ENCODE peak calls at places on chromosomes 13 and 19, in four cellular contexts. I is HL-60; W is CD8-positive, alpha-beta T cell; J is OCI-LY7. A is an unnamed sample.

GRCh38 chr19:40411125-40411842 is 1.9 kb downstream of the PRX start:
- DNase-seq in W (no peak), I (no peak), J (peak), A (no peak)

GRCh38 chr19:32224371-32225244 is 120.8 kb upstream of the ZNF507 start:
- DNase-seq in W (peak), J (peak), I (peak), A (no peak)

GRCh38 chr19:50563597-50563996 is 4.6 kb downstream of the LRRC4B start:
- DNase-seq in W (no peak), I (no peak), J (no peak), A (no peak)

GRCh38 chr13:23159205-23159586 is 21.6 kb upstream of the SGCG start:
- DNase-seq in J (no peak), W (no peak), I (no peak), A (no peak)

GRCh38 chr19:8585894-8586750 is 8.9 kb upstream of the MYO1F start:
- DNase-seq in J (peak), W (peak), I (no peak), A (no peak)

GRCh38 chr19:49696865-49697264 is 5.9 kb downstream of the CPT1C start:
- DNase-seq in W (no peak), J (no peak), I (no peak), A (no peak)

GRCh38 chr19:54357381-54357780 is 7.3 kb downstream of the LAIR1 start:
- DNase-seq in W (no peak), I (no peak), J (no peak), A (no peak)

GRCh38 chr19:16736709-16737108 is 17.1 kb downstream of the NWD1 start:
- DNase-seq in I (no peak), W (no peak), J (peak), A (no peak)

GRCh38 chr13:84658881-84659661 is 776.8 kb upstream of the SLITRK1 start:
- DNase-seq in J (no peak), I (no peak), W (no peak), A (no peak)

GRCh38 chr13:101570410-101570809 is 117.9 kb downstream of the ITGBL1 start:
- DNase-seq in W (no peak), I (no peak), J (no peak), A (no peak)

GRCh38 chr19:17441241-17442135 is 7.0 kb downstream of the TMEM221 start:
- DNase-seq in I (no peak), J (peak), W (no peak), A (no peak)

GRCh38 chr19:16268676-16269319 is 55.8 kb upstream of the KLF2 start:
- DNase-seq in J (no peak), I (no peak), W (peak), A (no peak)

GRCh38 chr13:50129923-50130685 is 114.9 kb downstream of the KCNRG start:
- DNase-seq in W (peak), I (no peak), J (peak), A (no peak)

GRCh38 chr13:105144020-105144419 is 1391.4 kb downstream of the EFNB2 start:
- DNase-seq in I (no peak), J (no peak), W (no peak), A (no peak)

GRCh38 chr19:13460045-13460444 is 46.2 kb downstream of the CACNA1A start:
- DNase-seq in I (no peak), W (no peak), J (no peak), A (peak)

GRCh38 chr19:23769691-23770468 is 11.2 kb upstream of the ZNF681 start:
- DNase-seq in I (no peak), W (no peak), J (no peak), A (no peak)

GRCh38 chr13:98570929-98571372 is 6.0 kb downstream of the STK24 start:
- DNase-seq in W (peak), I (no peak), J (peak), A (no peak)
- H3K27ac ChIP-seq in W (peak), I (no peak), J (peak), A (no peak)

DNA sequence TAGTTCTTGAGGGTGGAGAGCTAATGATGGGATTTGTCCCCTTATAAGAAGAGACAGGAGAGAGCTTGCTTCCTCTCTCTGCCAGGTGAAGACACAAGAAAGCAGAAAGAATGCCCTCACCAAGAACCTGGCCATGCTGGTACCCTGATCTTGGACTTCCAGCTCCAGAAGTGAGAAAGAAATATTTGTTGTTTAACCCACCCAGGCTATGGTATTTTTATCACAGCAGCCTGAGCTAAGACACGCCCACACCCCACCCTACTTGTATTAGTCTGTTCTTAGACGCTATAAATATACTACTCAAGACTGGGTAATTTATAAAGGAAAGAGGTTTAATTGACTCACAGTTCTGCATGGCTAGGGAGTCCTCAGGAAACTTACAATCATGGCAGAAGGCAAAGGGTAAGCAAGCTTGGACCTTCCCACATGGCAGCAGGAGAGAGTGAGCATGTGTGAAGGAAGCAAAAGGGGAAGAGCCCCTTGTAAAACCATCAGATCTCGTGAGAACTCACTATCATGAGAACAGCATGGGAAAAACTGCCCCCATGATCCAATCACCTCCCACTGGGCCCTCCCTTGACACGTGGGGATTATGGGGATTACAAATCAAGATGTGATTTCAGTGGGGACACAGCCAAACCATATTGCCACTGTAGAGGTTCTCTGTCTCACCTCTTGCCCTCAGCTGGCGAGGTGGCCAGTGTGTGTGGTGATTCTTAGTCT is 57.4 kb upstream of the RCBTB2 start:
- DNase-seq in I (no peak), W (no peak), J (no peak), A (no peak)
- H3K27ac ChIP-seq in I (no peak), W (no peak), J (no peak), A (no peak)

GRCh38 chr13:110305949-110306339 is 1.0 kb downstream of the COL4A1 start:
- DNase-seq in I (no peak), J (no peak), W (no peak), A (no peak)

GRCh38 chr13:110306340-110306959 is 507 bp downstream of the COL4A1 start:
- DNase-seq in J (no peak), I (no peak), W (no peak), A (no peak)

GRCh38 chr13:110308377-110309158 is 1.5 kb downstream of the COL4A2 start:
- DNase-seq in W (no peak), I (no peak), J (no peak), A (no peak)

GRCh38 chr13:110307697-110308376 is 753 bp downstream of the COL4A2 start:
- DNase-seq in J (no peak), W (no peak), I (no peak), A (no peak)

GRCh38 chr13:110306960-110307696 is at the start of the genes COL4A1 and COL4A2:
- DNase-seq in J (no peak), W (no peak), I (no peak), A (no peak)
- H3K27ac ChIP-seq in J (no peak), W (no peak), I (no peak), A (peak)

GRCh38 chr13:40963927-40964326 is 55.2 kb downstream of the ELF1 start:
- DNase-seq in W (no peak), I (no peak), J (no peak), A (no peak)
- H3K27ac ChIP-seq in W (no peak), I (peak), J (peak), A (no peak)

GRCh38 chr19:46380690-46381089 is 32.7 kb downstream of the CCDC8 start:
- DNase-seq in W (no peak), I (no peak), J (no peak), A (no peak)
- H3K27ac ChIP-seq in W (no peak), I (no peak), J (no peak), A (no peak)

DNA sequence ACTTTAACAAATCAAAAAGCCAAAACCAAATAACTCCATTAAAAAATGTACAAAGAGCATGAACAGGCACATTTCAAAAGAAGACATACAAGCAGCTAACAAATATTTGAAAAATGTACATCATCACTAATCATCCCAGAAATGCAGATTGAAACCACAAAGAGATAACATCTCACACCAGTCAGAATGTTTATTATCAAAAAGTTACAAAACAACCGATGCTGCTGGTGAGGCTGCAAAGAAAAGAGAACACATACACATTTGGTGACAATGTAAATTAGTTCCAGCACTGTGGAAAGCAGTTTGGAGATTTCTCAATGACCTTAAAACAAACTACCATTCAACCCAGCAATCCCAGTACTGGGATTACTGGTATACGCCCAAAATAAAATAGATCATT is 756.0 kb upstream of the PCDH20 start:
- DNase-seq in W (no peak), J (no peak), I (no peak), A (no peak)
- H3K27ac ChIP-seq in W (no peak), J (no peak), I (no peak), A (no peak)

DNA sequence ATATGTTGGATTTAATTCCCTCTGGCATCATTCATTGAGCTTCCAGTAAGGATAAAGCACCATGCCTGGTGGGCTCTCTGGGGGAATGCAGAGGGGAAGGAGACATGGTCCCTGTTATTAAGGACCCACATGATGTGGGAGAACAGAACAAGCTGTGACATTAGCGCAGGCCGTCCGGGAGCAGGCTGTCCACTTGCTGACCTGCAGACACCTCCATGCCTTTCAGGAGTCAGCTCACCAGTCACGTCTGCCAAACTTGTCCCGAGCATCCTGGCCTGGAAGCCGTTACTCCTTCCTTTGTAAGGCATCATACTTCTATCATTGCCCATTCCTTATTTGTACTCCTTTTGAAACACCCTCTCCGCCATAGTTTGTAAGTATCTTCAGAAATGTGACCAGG is 23.4 kb downstream of the B3GLCT start:
- DNase-seq in I (no peak), J (no peak), W (no peak), A (no peak)
- H3K27ac ChIP-seq in I (no peak), J (no peak), W (no peak), A (no peak)

GRCh38 chr19:6233051-6233826 is 46.5 kb downstream of the MLLT1 start:
- DNase-seq in I (no peak), W (no peak), J (no peak), A (no peak)
- H3K27ac ChIP-seq in I (peak), W (no peak), J (no peak), A (peak)

A was measured in caudate nucleus.